ENCODE peak calls at places on chromosomes 6 and 20, in eight cellular contexts. M is pancreas, X is A549, N is T-helper 1 cell, C is spleen, W is choroid plexus epithelial cell, U is psoas muscle, F is GM20000. O is an unnamed sample.

GRCh38 chr6:116217069-116217468 is 36.8 kb downstream of the TSPYL4 start:
- DNase-seq in N (peak), M (no peak), C (no peak), W (peak), F (peak), X (peak), U (no peak), O (peak)

GRCh38 chr20:43058077-43058476 is 131.6 kb downstream of the PTPRT start:
- DNase-seq in U (no peak), N (no peak), C (no peak), X (no peak), W (no peak), M (no peak), F (no peak), O (no peak)

GRCh38 chr20:6708010-6708409 is 59.5 kb upstream of the BMP2 start:
- DNase-seq in X (no peak), W (peak), F (no peak), U (peak), N (no peak), C (no peak), M (peak), O (no peak)

GRCh38 chr6:72619883-72620696 is 1.8 kb upstream of the KCNQ5 start:
- DNase-seq in N (peak), U (peak), M (peak), W (peak), F (peak), X (no peak), C (peak), O (peak)

GRCh38 chr6:20352346-20352745 is 49.3 kb upstream of the E2F3 start:
- DNase-seq in F (no peak), W (no peak), X (no peak), N (no peak), M (no peak), C (no peak), U (no peak), O (no peak)

GRCh38 chr6:36676142-36677058 is 2.1 kb upstream of the CDKN1A start:
- DNase-seq in W (peak), M (no peak), X (no peak), F (no peak), C (peak), N (no peak), U (no peak), O (no peak)

GRCh38 chr6:7307533-7307932 is 5.5 kb downstream of the SSR1 start:
- DNase-seq in X (no peak), W (no peak), C (no peak), N (no peak), F (no peak), U (no peak), M (no peak), O (no peak)

GRCh38 chr6:159762681-159763293 is 942 bp downstream of the ACAT2 start:
- DNase-seq in X (no peak), F (peak), N (peak), W (peak), M (peak), C (no peak), U (peak), O (no peak)

GRCh38 chr6:34957184-34957904 is 68.3 kb downstream of the ANKS1A start:
- DNase-seq in C (no peak), F (no peak), U (no peak), W (no peak), M (no peak), N (no peak), X (no peak), O (no peak)

GRCh38 chr20:36700438-36700837 is 45.5 kb downstream of the NDRG3 start:
- DNase-seq in W (no peak), X (no peak), C (no peak), F (no peak), N (no peak), U (no peak), M (no peak), O (no peak)

GRCh38 chr6:117545161-117545595 is 57.1 kb downstream of the GOPC start:
- DNase-seq in X (no peak), F (no peak), M (no peak), C (no peak), W (no peak), N (no peak), U (no peak), O (no peak)

GRCh38 chr6:14585689-14586088 is 468.1 kb downstream of the CD83 start:
- DNase-seq in F (no peak), M (no peak), X (no peak), N (no peak), C (no peak), W (no peak), U (no peak), O (no peak)

GRCh38 chr6:111843347-111844147 is 29.7 kb downstream of the FYN start:
- DNase-seq in X (no peak), M (no peak), W (no peak), U (no peak), F (no peak), N (peak), C (peak), O (no peak)

GRCh38 chr6:41707565-41708200 is 27.7 kb downstream of the TFEB start:
- DNase-seq in F (no peak), X (no peak), M (no peak), C (peak), N (peak), U (peak), W (no peak), O (peak)

GRCh38 chr6:153563001-153563400 is 431.9 kb upstream of the RGS17 start:
- DNase-seq in N (no peak), U (no peak), C (no peak), M (no peak), X (no peak), W (no peak), F (no peak), O (no peak)

GRCh38 chr20:18255526-18255925 is 32.8 kb upstream of the ZNF133 start:
- DNase-seq in X (no peak), M (no peak), U (no peak), C (no peak), N (no peak), W (no peak), F (no peak), O (no peak)

GRCh38 chr6:11770546-11771466 is 7.8 kb downstream of the ADTRP start:
- DNase-seq in F (peak), X (peak), N (no peak), M (peak), U (peak), W (peak), C (peak), O (no peak)

GRCh38 chr6:75557068-75557467 is 44.6 kb upstream of the SENP6 start:
- DNase-seq in N (no peak), C (no peak), M (no peak), W (no peak), X (no peak), F (no peak), U (no peak), O (no peak)

GRCh38 chr6:154386848-154387717 is 30.5 kb upstream of the IPCEF1 start:
- DNase-seq in N (no peak), F (no peak), C (no peak), W (peak), M (no peak), X (no peak), U (no peak), O (no peak)

GRCh38 chr6:11601776-11602605 is 64.4 kb downstream of the TMEM170B start:
- DNase-seq in N (no peak), X (no peak), F (no peak), W (no peak), M (no peak), U (no peak), C (no peak), O (no peak)

GRCh38 chr20:35055445-35056276 is 36.9 kb downstream of the TRPC4AP start:
- DNase-seq in X (no peak), M (no peak), F (peak), W (no peak), U (no peak), N (peak), C (no peak), O (no peak)

GRCh38 chr6:164108869-164109769 is 694.6 kb downstream of the QKI start:
- DNase-seq in W (peak), M (no peak), C (no peak), N (no peak), U (peak), X (no peak), F (no peak), O (no peak)

GRCh38 chr20:4415281-4415680 is 306.4 kb upstream of the PRND start:
- DNase-seq in U (no peak), W (no peak), N (no peak), F (no peak), M (no peak), X (no peak), C (no peak), O (no peak)

GRCh38 chr6:44470106-44470446 is 82.6 kb downstream of the CDC5L start:
- DNase-seq in X (no peak), F (no peak), U (no peak), W (no peak), M (peak), N (no peak), C (no peak), O (peak)

GRCh38 chr6:163249651-163250101 is 164.8 kb upstream of the QKI start:
- DNase-seq in N (no peak), F (no peak), W (no peak), C (no peak), U (no peak), M (no peak), X (no peak), O (no peak)

GRCh38 chr6:41734666-41735426 is 562 bp downstream of the TFEB start:
- DNase-seq in X (peak), C (peak), U (peak), M (peak), W (peak), F (peak), N (peak), O (peak)

GRCh38 chr20:23248524-23248923 is 102.1 kb upstream of the NXT1 start:
- DNase-seq in N (no peak), C (no peak), X (no peak), M (no peak), F (no peak), W (peak), U (no peak), O (no peak)

GRCh38 chr6:162833776-162834175 is 106.0 kb downstream of the PACRG start:
- DNase-seq in W (no peak), F (no peak), X (no peak), M (no peak), U (no peak), N (no peak), C (no peak), O (no peak)

GRCh38 chr20:18504479-18505060 is 3.2 kb upstream of the SEC23B start:
- DNase-seq in N (no peak), F (no peak), X (no peak), U (no peak), C (peak), M (peak), W (peak), O (no peak)

GRCh38 chr6:103404799-103405198 is 1454.9 kb downstream of the HACE1 start:
- DNase-seq in U (no peak), M (no peak), N (no peak), W (no peak), C (no peak), F (no peak), X (no peak), O (no peak)

GRCh38 chr6:17673543-17674254 is 33.0 kb downstream of the NUP153 start:
- DNase-seq in X (no peak), C (no peak), U (no peak), F (no peak), M (no peak), N (peak), W (no peak), O (no peak)

GRCh38 chr6:31935829-31936228 is 8.3 kb downstream of the C2 start:
- DNase-seq in X (no peak), W (no peak), C (peak), M (no peak), N (no peak), U (no peak), F (no peak), O (no peak)

GRCh38 chr6:56996401-56996800 is 41.5 kb downstream of the BEND6 start:
- DNase-seq in X (no peak), M (no peak), N (no peak), W (no peak), U (no peak), F (no peak), C (no peak), O (no peak)

GRCh38 chr20:50572922-50573777 is 63.0 kb downstream of the PTPN1 start:
- DNase-seq in C (no peak), M (no peak), W (peak), F (no peak), U (peak), N (no peak), X (no peak), O (no peak)

GRCh38 chr6:108453601-108454157 is 107.0 kb upstream of the FOXO3 start:
- DNase-seq in F (no peak), C (no peak), U (no peak), N (no peak), W (peak), M (no peak), X (no peak), O (no peak)

GRCh38 chr20:38926934-38927616 is 858 bp downstream of the FAM83D start:
- DNase-seq in F (no peak), N (no peak), M (no peak), W (peak), C (no peak), U (no peak), X (no peak), O (peak)

GRCh38 chr6:6599468-6599873 is 11.0 kb downstream of the LY86 start:
- DNase-seq in W (no peak), C (no peak), N (no peak), F (no peak), M (peak), X (no peak), U (no peak), O (no peak)

GRCh38 chr6:11607381-11607780 is 69.8 kb downstream of the TMEM170B start:
- DNase-seq in X (no peak), N (no peak), W (no peak), M (peak), C (no peak), U (no peak), F (no peak), O (no peak)